ENCODE peak calls at places on chromosomes 3 and 15, in seven cellular contexts. K, E, A, R, V, I and U are unnamed samples.

GRCh38 chr3:196108075-196108743 is 26.3 kb upstream of the TFRC start:
- DNase-seq in I (no peak), A (no peak), R (no peak), V (no peak), K (no peak), E (no peak), U (no peak)

GRCh38 chr3:119314821-119315220 is 20.6 kb downstream of the ARHGAP31 start:
- DNase-seq in K (no peak), A (no peak), E (no peak), V (no peak), R (no peak), I (no peak), U (no peak)

GRCh38 chr3:136396916-136397315 is 146.8 kb downstream of the PCCB start:
- DNase-seq in I (no peak), R (no peak), K (no peak), A (no peak), E (no peak), V (no peak), U (no peak)

GRCh38 chr3:53845103-53845880 is 927 bp downstream of the CHDH start:
- DNase-seq in I (peak), E (no peak), V (no peak), K (no peak), A (peak), R (peak), U (no peak)

GRCh38 chr3:147458995-147459704 is 50.0 kb downstream of the ZIC1 start:
- DNase-seq in A (no peak), I (no peak), E (no peak), K (no peak), R (no peak), V (no peak), U (no peak)

GRCh38 chr3:111081008-111081545 is 9.5 kb downstream of the NECTIN3 start:
- DNase-seq in I (no peak), R (no peak), K (no peak), V (no peak), E (no peak), A (no peak), U (no peak)

GRCh38 chr15:22915866-22916515 is 64.2 kb downstream of the CYFIP1 start:
- DNase-seq in R (no peak), E (no peak), A (no peak), V (peak), I (no peak), K (no peak), U (no peak)

GRCh38 chr3:188979236-188979635 is 192.5 kb upstream of the TPRG1 start:
- DNase-seq in R (no peak), E (no peak), V (no peak), A (no peak), I (no peak), K (no peak), U (no peak)

GRCh38 chr3:37862219-37862711 is 585 bp downstream of the CTDSPL start:
- DNase-seq in A (peak), E (no peak), R (no peak), I (no peak), K (peak), V (peak), U (peak)

GRCh38 chr3:133600682-133601081 is 27.2 kb downstream of the CDV3 start:
- DNase-seq in I (no peak), R (no peak), K (no peak), E (no peak), V (no peak), A (no peak), U (no peak)

GRCh38 chr3:128919988-128920387 is 40.6 kb downstream of the ACAD9 start:
- DNase-seq in K (no peak), I (no peak), E (no peak), R (no peak), V (no peak), A (no peak), U (no peak)

GRCh38 chr3:141797167-141797773 is 34.1 kb downstream of the GRK7 start:
- DNase-seq in V (no peak), R (peak), E (no peak), K (peak), A (no peak), I (no peak), U (peak)

GRCh38 chr3:100605358-100605757 is 4.0 kb upstream of the ADGRG7 start:
- DNase-seq in I (no peak), R (no peak), E (no peak), A (no peak), V (no peak), K (no peak), U (no peak)